ENCODE peak calls at places on chromosomes 16 and 17, in four cellular contexts. H, M, V and J are unnamed samples.

GRCh38 chr16:17460890-17461289 is 9.9 kb downstream of the XYLT1 start:
- DNase-seq in H (no peak), M (no peak), V (no peak), J (no peak)

GRCh38 chr16:88983771-88984687 is 7.0 kb upstream of the CBFA2T3 start:
- DNase-seq in H (no peak), M (no peak), V (no peak), J (no peak)

GRCh38 chr17:7022791-7023571 is at the start of gene BCL6B:
- DNase-seq in H (no peak), M (no peak), V (no peak), J (peak; percentile 65)

GRCh38 chr16:14302031-14302398 is 230.9 kb downstream of the MRTFB start:
- DNase-seq in H (peak; percentile 49), M (no peak), V (peak; percentile 80), J (peak; percentile 39)

GRCh38 chr17:77728022-77728671 is 230.4 kb upstream of the TNRC6C start:
- DNase-seq in H (peak; percentile 58), M (no peak), V (peak; percentile 32), J (no peak)

GRCh38 chr16:13150181-13150885 is 248.9 kb downstream of the SHISA9 start:
- DNase-seq in H (no peak), M (no peak), V (no peak), J (no peak)

GRCh38 chr17:14859521-14859920 is 405.6 kb downstream of the PMP22 start:
- DNase-seq in H (no peak), M (no peak), V (no peak), J (no peak)

GRCh38 chr16:55297910-55298175 is 26.2 kb upstream of the IRX6 start:
- DNase-seq in H (no peak), M (no peak), V (no peak), J (no peak)

DNA sequence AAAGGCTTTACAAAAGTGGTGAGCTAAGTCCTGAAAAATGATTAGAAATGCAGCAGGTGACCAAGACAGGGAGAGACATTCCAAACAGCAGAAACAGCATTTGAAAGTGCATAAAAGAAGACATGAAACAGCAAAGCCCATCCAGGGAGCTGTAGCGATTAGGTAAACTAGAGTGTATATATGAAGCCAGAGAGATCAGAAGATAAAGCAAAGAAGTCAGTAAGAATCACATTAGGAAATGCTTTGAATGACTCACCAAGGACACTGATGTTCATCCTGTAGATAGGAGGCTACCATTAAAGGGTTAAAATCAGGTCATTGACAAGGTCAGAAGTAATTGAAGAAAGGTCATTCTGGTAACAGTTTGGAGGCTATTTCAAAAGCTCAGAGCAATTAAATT is 27.6 kb upstream of the VAT1L start:
- DNase-seq in H (no peak), M (no peak), V (no peak), J (no peak)
- TF ChIP-seq TCF7 in H (no peak), M (no peak), V (no peak), J (no peak)

DNA sequence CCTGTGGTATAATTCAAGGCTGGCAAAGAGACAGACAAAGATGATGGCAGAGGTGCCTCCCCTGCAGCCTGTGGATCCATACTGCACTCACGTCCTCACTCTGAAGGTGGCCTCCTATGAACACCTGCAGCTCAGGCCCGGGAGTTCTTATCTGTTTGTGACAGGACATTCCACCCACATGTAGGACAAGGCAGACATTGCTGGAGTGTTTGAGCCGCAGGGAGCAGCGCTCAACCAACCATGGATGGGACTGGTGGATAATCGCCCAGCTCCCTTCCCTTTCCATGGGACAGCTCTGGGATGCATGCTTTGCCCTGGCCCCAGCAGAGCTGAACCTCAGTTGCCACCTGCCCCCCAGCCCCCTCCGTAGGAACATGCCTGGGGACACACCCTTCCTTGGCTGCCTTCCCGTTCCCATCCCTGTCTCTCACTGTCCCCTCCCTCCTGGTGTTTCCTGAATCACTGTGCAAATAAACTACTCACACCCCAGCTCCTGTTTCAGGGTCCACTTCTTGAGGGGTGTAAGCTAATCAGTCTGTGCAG is 22.2 kb downstream of the ITPRIPL2 start:
- DNase-seq in H (no peak), M (no peak), V (peak; percentile 62), J (no peak)
- TF ChIP-seq CBFB in H (no peak), M (no peak), V (no peak), J (no peak)

GRCh38 chr17:17041571-17042380 is 481 bp upstream of the MPRIP start:
- DNase-seq in H (peak; percentile 95), M (peak; percentile 63), V (peak; percentile 97), J (peak; percentile 99)

GRCh38 chr17:17043668-17044226 is 1.5 kb downstream of the MPRIP start:
- DNase-seq in H (no peak), M (no peak), V (peak; percentile 33), J (peak; percentile 11)

GRCh38 chr17:17044846-17045561 is 2.7 kb downstream of the MPRIP start:
- DNase-seq in H (no peak), M (peak; percentile 35), V (peak; percentile 31), J (peak; percentile 23)

GRCh38 chr17:17042381-17042736 is at the start of gene MPRIP:
- DNase-seq in H (no peak), M (no peak), V (no peak), J (no peak)

DNA sequence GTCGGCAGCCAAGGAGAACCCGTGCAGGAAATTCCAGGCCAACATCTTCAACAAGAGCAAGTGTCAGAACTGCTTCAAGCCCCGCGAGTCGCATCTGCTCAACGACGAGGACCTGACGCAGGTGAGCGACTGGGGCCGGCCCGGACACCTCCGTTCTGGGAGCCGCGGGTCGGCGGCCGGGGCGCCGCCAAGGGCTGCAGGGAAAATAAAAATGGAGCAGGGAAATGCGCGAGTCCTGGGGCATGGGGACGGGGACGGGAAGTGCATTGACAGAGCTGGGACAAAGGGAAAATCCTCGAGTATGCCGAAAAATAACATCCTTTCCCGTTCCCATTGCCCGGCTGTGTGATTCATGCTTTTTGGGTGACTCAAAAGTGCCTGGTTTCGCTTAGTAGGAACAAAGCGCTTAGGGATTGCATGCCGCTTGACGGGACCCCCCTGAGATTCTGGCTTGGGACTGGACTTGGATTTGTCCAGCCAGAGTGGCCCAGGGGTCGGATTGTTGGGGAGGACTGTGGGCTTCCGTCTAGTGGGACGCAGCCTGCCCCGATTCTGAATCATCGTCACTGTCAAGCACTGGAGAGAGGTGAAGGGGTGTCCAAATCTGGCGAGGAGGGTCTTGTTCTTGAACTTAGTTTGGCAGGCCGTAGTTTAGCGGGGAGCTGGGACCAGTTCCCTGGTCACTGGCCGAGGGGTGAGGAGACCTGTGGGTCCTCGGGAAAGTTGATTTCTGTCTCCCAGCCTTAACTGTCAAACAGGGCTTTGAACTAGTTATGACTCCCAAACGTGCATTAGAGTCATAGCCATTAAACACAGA is 802 bp downstream of the MPRIP start:
- DNase-seq in H (no peak), M (no peak), V (peak; percentile 14), J (no peak)
- TF ChIP-seq NR2C2 in H (no peak), M (no peak), V (no peak), J (no peak)

GRCh38 chr16:625402-626173 is 5.2 kb upstream of the WFIKKN1 start:
- DNase-seq in H (no peak), M (no peak), V (no peak), J (no peak)

GRCh38 chr16:626787-627457 is 3.9 kb upstream of the WFIKKN1 start:
- DNase-seq in H (no peak), M (no peak), V (peak; percentile 67), J (no peak)

GRCh38 chr16:624522-625401 is 6.0 kb upstream of the WFIKKN1 start:
- DNase-seq in H (no peak), M (no peak), V (no peak), J (no peak)

GRCh38 chr16:627458-628239 is 3.1 kb upstream of the WFIKKN1 start:
- DNase-seq in H (no peak), M (no peak), V (peak; percentile 30), J (no peak)

DNA sequence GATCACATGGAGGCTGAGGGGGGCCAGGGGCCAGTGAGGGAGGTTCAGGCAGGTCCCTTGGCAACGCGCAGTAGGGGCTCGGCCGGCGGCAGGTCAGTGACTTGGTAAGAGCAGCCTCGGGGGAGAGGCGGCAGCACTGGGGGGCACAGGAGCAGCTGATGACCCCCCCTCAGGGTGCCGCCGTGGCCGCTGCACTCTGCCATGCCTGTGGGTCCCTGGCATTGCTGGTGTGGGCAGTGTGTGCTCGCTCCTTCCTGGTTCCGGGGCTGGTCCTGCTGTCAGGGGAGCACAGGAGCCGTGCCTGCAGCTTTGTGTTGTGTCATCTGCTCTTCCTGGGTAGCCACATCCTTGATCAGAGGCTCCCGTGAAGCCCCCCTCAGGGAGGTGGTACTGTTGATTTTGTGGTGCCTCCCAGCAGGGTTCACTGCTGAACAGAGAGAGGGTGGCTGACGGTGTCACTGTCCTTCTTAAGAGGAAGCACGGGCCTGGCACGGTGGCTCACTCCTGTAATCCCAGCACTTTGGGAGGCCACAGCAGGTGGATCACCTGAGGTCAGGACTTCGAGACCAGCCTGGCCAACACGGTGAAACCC is 4.5 kb upstream of the WFIKKN1 start:
- DNase-seq in H (no peak), M (no peak), V (no peak), J (no peak)
- TF ChIP-seq TCF7 in H (no peak), M (no peak), V (no peak), J (no peak)

GRCh38 chr17:8365143-8365542 is 11.4 kb downstream of the KRABD2 start:
- DNase-seq in H (no peak), M (no peak), V (no peak), J (no peak)
- TF ChIP-seq CBFB in H (no peak), M (no peak), V (no peak), J (no peak)

DNA sequence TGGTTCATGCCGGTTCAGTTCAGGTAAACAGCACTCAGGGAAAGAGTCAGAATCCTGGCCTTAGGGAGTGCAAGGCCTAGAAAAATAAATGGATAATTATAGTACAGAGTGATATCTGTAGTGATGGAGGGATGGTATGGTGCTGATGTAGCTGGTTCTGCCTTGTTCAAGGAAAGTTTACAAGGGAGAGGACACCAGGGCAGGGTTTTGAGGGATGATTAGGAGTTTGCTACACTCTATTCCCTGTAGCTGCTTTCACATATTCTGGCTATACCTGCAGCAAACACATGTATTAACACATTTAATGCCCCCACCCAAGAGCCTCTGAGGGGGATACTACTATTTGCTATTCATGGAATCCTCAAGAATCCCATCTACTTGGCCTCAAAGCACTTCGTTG is 1.7 kb upstream of the NOS2 start:
- DNase-seq in H (no peak), M (no peak), V (no peak), J (no peak)
- TF ChIP-seq NR2C2 in H (no peak), M (no peak), V (no peak), J (no peak)

GRCh38 chr17:42544874-42545283 is 7.8 kb upstream of the HSD17B1 start:
- DNase-seq in H (peak; percentile 83), M (no peak), V (no peak), J (no peak)

GRCh38 chr17:42548993-42549755 is 3.5 kb upstream of the HSD17B1 start:
- DNase-seq in H (no peak), M (no peak), V (no peak), J (no peak)

GRCh38 chr17:42547698-42548069 is 5.0 kb upstream of the HSD17B1 start:
- DNase-seq in H (no peak), M (no peak), V (no peak), J (no peak)

GRCh38 chr17:42547001-42547461 is 5.7 kb upstream of the HSD17B1 start:
- DNase-seq in H (no peak), M (no peak), V (no peak), J (no peak)

GRCh38 chr17:42548070-42548837 is 4.5 kb upstream of the HSD17B1 start:
- DNase-seq in H (no peak), M (no peak), V (no peak), J (peak; percentile 97)
- TF ChIP-seq TCF7 in H (no peak), M (no peak), V (no peak), J (no peak)